ENCODE peak calls at places on chromosomes 4 and X, in ten cellular contexts. Y is stomach, P is A549, N is tibial nerve, V is HepG2, S is transverse colon, K is K562, A is ovary, I is sigmoid colon, W is upper lobe of left lung. G is an unnamed sample.

GRCh38 chrX:153343674-153344073 is 9.7 kb downstream of the ZNF275 start:
- DNase-seq in Y (no peak), P (no peak), N (no peak), V (no peak), S (no peak), K (no peak), A (no peak), I (no peak), W (no peak), G (no peak)

GRCh38 chr4:182369211-182369610 is 126.0 kb downstream of the TENM3 start:
- DNase-seq in Y (no peak), P (no peak), N (no peak), V (no peak), S (no peak), K (no peak), A (no peak), I (no peak), W (no peak), G (no peak)

GRCh38 chr4:75637176-75637575 is 6.8 kb upstream of the CDKL2 start:
- DNase-seq in Y (no peak), P (no peak), N (no peak), V (no peak), S (no peak), K (no peak), A (no peak), I (no peak), W (no peak), G (no peak)

GRCh38 chrX:9997524-9997923 is 30.4 kb downstream of the CLDN34 start:
- DNase-seq in Y (no peak), P (no peak), N (no peak), V (no peak), S (no peak), K (no peak), A (no peak), I (no peak), W (no peak), G (no peak)

GRCh38 chrX:131745942-131746489 is 202.1 kb downstream of the OR13H1 start:
- DNase-seq in Y (no peak), P (no peak), N (no peak), V (no peak), S (no peak), K (no peak), A (no peak), I (no peak), W (no peak), G (no peak)

GRCh38 chr4:169770411-169770810 is 12.7 kb upstream of the HPF1 start:
- DNase-seq in Y (no peak), P (no peak), N (no peak), V (no peak), S (no peak), K (no peak), A (no peak), I (no peak), W (no peak), G (no peak)

GRCh38 chrX:154458954-154459829 is 1.1 kb downstream of the PLXNA3 start:
- DNase-seq in Y (peak; percentile 42), P (no peak), N (no peak), V (no peak), S (peak; percentile 53), K (no peak), A (no peak), I (no peak), W (peak; percentile 56), G (peak; percentile 70)

GRCh38 chrX:56766554-56767412 is 37.7 kb downstream of the NBDY start:
- DNase-seq in Y (peak; percentile 23), P (no peak), N (no peak), V (no peak), S (peak; percentile 9), K (no peak), A (no peak), I (peak; percentile 64), W (peak; percentile 20), G (peak; percentile 19)

GRCh38 chrX:131572372-131573014 is 28.6 kb downstream of the OR13H1 start:
- DNase-seq in Y (no peak), P (no peak), N (no peak), V (no peak), S (no peak), K (no peak), A (no peak), I (no peak), W (no peak), G (no peak)

GRCh38 chr4:21507439-21507838 is 441.1 kb downstream of the KCNIP4 start:
- DNase-seq in Y (no peak), P (no peak), N (no peak), V (peak; percentile 6), S (no peak), K (no peak), A (no peak), I (no peak), W (no peak), G (peak; percentile 2)

GRCh38 chr4:28481565-28481964 is 1620.9 kb downstream of the STIM2 start:
- DNase-seq in Y (no peak), P (no peak), N (no peak), V (no peak), S (peak; percentile 76), K (no peak), A (no peak), I (no peak), W (no peak), G (no peak)

GRCh38 chrX:96361844-96362243 is 322.8 kb upstream of the DIAPH2 start:
- DNase-seq in Y (no peak), P (no peak), N (no peak), V (no peak), S (no peak), K (no peak), A (no peak), I (no peak), W (no peak), G (no peak)

GRCh38 chrX:48996969-48997368 is 5.1 kb downstream of the GRIPAP1 start:
- DNase-seq in Y (no peak), P (no peak), N (no peak), V (no peak), S (no peak), K (peak; percentile 58), A (no peak), I (no peak), W (no peak), G (no peak)

DNA sequence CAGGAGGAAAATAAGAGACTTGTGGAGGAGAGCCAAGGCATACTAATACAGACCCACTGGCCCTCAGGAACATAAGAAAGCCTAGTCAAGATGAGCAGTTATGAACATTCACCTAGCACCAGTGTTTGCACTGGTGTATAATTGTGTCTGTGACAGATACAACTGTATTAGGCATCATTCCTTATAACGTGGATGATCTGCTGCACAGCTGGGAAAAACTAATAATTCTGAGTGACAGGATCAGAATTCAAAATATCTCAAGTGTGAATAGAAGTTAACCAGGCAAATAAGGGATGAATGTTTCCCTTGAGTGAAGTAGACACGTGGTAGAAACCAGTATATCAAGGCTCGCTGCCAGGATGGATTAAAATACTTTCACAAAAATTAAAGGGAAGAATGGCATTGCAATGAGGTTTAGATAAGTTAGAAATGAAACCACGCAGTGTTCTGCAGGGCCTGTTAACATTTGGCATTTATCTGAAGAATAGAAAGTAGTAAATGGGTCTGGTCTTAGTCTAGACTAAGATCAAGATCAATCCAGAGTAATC is 325.9 kb downstream of the EPHA5 start:
- DNase-seq in Y (no peak), P (no peak), N (no peak), V (no peak), S (no peak), K (no peak), A (no peak), I (no peak), W (no peak), G (no peak)
- TF ChIP-seq EP300 in Y (no peak), P (no peak), N (no peak), V (no peak), S (no peak), K (no peak), A (no peak), I (no peak), W (no peak), G (no peak)

GRCh38 chr4:147984065-147984777 is 252.3 kb downstream of the ARHGAP10 start:
- DNase-seq in Y (no peak), P (peak; percentile 25), N (no peak), V (peak; percentile 38), S (peak; percentile 17), K (peak; percentile 66), A (no peak), I (no peak), W (no peak), G (peak; percentile 55)
- TF ChIP-seq EP300 in Y (no peak), P (no peak), N (no peak), V (no peak), S (no peak), K (no peak), A (no peak), I (no peak), W (no peak), G (no peak)

DNA sequence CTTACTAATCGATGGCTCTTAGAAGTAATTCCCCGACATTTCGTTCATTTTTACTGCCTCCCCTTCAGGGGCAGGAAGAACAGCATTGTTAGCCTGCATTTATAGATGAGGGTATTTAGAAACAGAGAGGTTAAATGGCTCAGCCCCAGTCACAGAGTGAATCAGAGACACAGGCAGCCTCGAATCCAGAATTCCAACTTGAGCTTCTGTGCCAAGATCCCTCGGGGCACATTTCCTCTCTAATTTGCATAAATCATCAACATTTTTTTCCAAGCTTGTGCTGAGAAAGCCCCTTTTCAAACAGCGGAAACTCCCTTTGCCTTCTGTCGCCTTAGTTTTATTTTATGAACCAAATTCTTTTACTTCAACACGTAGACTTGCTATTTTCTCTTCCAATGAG is 91.3 kb upstream of the BCOR start:
- DNase-seq in Y (no peak), P (no peak), N (no peak), V (no peak), S (no peak), K (no peak), A (no peak), I (no peak), W (no peak), G (no peak)
- TF ChIP-seq EP300 in Y (no peak), P (no peak), N (no peak), V (no peak), S (no peak), K (no peak), A (no peak), I (no peak), W (no peak), G (no peak)

GRCh38 chrX:53433651-53434639 is at the start of gene HSD17B10:
- DNase-seq in Y (peak; percentile 92), P (peak; percentile 84), N (peak; percentile 70), V (peak; percentile 69), S (peak; percentile 92), K (peak; percentile 95), A (peak; percentile 88), I (peak; percentile 95), W (peak; percentile 93), G (peak; percentile 95)

GRCh38 chrX:53438832-53439230 is 4.7 kb upstream of the HSD17B10 start:
- DNase-seq in Y (no peak), P (no peak), N (no peak), V (no peak), S (no peak), K (no peak), A (no peak), I (no peak), W (no peak), G (no peak)

GRCh38 chrX:53438174-53438831 is 4.1 kb upstream of the HSD17B10 start:
- DNase-seq in Y (no peak), P (no peak), N (no peak), V (no peak), S (no peak), K (no peak), A (no peak), I (no peak), W (no peak), G (no peak)

GRCh38 chrX:53437211-53437610 is 3.0 kb upstream of the HSD17B10 start:
- DNase-seq in Y (no peak), P (no peak), N (no peak), V (no peak), S (no peak), K (no peak), A (no peak), I (no peak), W (no peak), G (no peak)

GRCh38 chrX:53435997-53436396 is 1.8 kb upstream of the HSD17B10 start:
- DNase-seq in Y (peak; percentile 74), P (peak; percentile 70), N (peak; percentile 21), V (peak; percentile 52), S (peak; percentile 67), K (peak; percentile 74), A (peak; percentile 72), I (peak; percentile 74), W (peak; percentile 75), G (peak; percentile 84)
- TF ChIP-seq EP300 in Y (no peak), P (no peak), N (no peak), V (no peak), S (no peak), K (no peak), A (no peak), I (no peak), W (no peak), G (no peak)